ENCODE peak calls at places on chromosomes 5 and 9, in four cellular contexts. One of them, this sample, is unnamed.

GRCh38 chr9:134065720-134066419 is 2.0 kb downstream of the BRD3 start:
- DNase-seq in stimulated activated CD8-positive, alpha-beta memory T cell treated with anti-CD3 and anti-CD28 coated beads, Interleukin-15, amount 100 ng/mL, for 4 hours: peak; percentile 27
- DNase-seq in foreskin fibroblast: peak; percentile 81
- DNase-seq in astrocyte of the cerebellum: no peak
- DNase-seq in this sample: no peak

GRCh38 chr9:126756876-126757415 is 47.9 kb upstream of the ZBTB43 start:
- DNase-seq in stimulated activated CD8-positive, alpha-beta memory T cell treated with anti-CD3 and anti-CD28 coated beads, Interleukin-15, amount 100 ng/mL, for 4 hours: no peak
- DNase-seq in astrocyte of the cerebellum: no peak
- DNase-seq in foreskin fibroblast: no peak
- DNase-seq in this sample: no peak

GRCh38 chr9:1200847-1201251 is 150.7 kb downstream of the DMRT2 start:
- DNase-seq in stimulated activated CD8-positive, alpha-beta memory T cell treated with anti-CD3 and anti-CD28 coated beads, Interleukin-15, amount 100 ng/mL, for 4 hours: no peak
- DNase-seq in foreskin fibroblast: peak; percentile 30
- DNase-seq in astrocyte of the cerebellum: no peak
- DNase-seq in this sample: no peak

GRCh38 chr5:67416133-67416937 is 219.7 kb upstream of the CD180 start:
- DNase-seq in stimulated activated CD8-positive, alpha-beta memory T cell treated with anti-CD3 and anti-CD28 coated beads, Interleukin-15, amount 100 ng/mL, for 4 hours: no peak
- DNase-seq in astrocyte of the cerebellum: no peak
- DNase-seq in foreskin fibroblast: peak; percentile 35
- DNase-seq in this sample: no peak

GRCh38 chr5:57302643-57303042 is 128.8 kb downstream of the GPBP1 start:
- DNase-seq in foreskin fibroblast: no peak
- DNase-seq in astrocyte of the cerebellum: peak; percentile 88
- DNase-seq in stimulated activated CD8-positive, alpha-beta memory T cell treated with anti-CD3 and anti-CD28 coated beads, Interleukin-15, amount 100 ng/mL, for 4 hours: no peak
- DNase-seq in this sample: no peak

GRCh38 chr5:104400941-104401340 is 838.4 kb upstream of the NUDT12 start:
- DNase-seq in astrocyte of the cerebellum: no peak
- DNase-seq in foreskin fibroblast: no peak
- DNase-seq in stimulated activated CD8-positive, alpha-beta memory T cell treated with anti-CD3 and anti-CD28 coated beads, Interleukin-15, amount 100 ng/mL, for 4 hours: no peak
- DNase-seq in this sample: no peak

GRCh38 chr5:96226941-96227552 is 206.0 kb downstream of the PCSK1 start:
- DNase-seq in stimulated activated CD8-positive, alpha-beta memory T cell treated with anti-CD3 and anti-CD28 coated beads, Interleukin-15, amount 100 ng/mL, for 4 hours: no peak
- DNase-seq in foreskin fibroblast: peak; percentile 95
- DNase-seq in astrocyte of the cerebellum: peak; percentile 92
- DNase-seq in this sample: no peak

GRCh38 chr5:155833282-155833681 is 493.7 kb upstream of the SGCD start:
- DNase-seq in stimulated activated CD8-positive, alpha-beta memory T cell treated with anti-CD3 and anti-CD28 coated beads, Interleukin-15, amount 100 ng/mL, for 4 hours: no peak
- DNase-seq in astrocyte of the cerebellum: no peak
- DNase-seq in foreskin fibroblast: no peak
- DNase-seq in this sample: no peak

GRCh38 chr9:136882109-136882946 is 4.0 kb upstream of the TRAF2 start:
- DNase-seq in foreskin fibroblast: peak; percentile 78
- DNase-seq in astrocyte of the cerebellum: no peak
- DNase-seq in stimulated activated CD8-positive, alpha-beta memory T cell treated with anti-CD3 and anti-CD28 coated beads, Interleukin-15, amount 100 ng/mL, for 4 hours: peak; percentile 84
- DNase-seq in this sample: no peak

GRCh38 chr9:3186751-3187150 is 339.1 kb downstream of the RFX3 start:
- DNase-seq in foreskin fibroblast: no peak
- DNase-seq in stimulated activated CD8-positive, alpha-beta memory T cell treated with anti-CD3 and anti-CD28 coated beads, Interleukin-15, amount 100 ng/mL, for 4 hours: no peak
- DNase-seq in astrocyte of the cerebellum: no peak
- DNase-seq in this sample: no peak

GRCh38 chr5:32500206-32500605 is 55.7 kb upstream of the ZFR start:
- DNase-seq in astrocyte of the cerebellum: no peak
- DNase-seq in foreskin fibroblast: no peak
- DNase-seq in stimulated activated CD8-positive, alpha-beta memory T cell treated with anti-CD3 and anti-CD28 coated beads, Interleukin-15, amount 100 ng/mL, for 4 hours: no peak
- DNase-seq in this sample: no peak

GRCh38 chr9:36163049-36163839 is 5.9 kb upstream of the CCIN start:
- DNase-seq in astrocyte of the cerebellum: peak; percentile 38
- DNase-seq in foreskin fibroblast: peak; percentile 68
- DNase-seq in stimulated activated CD8-positive, alpha-beta memory T cell treated with anti-CD3 and anti-CD28 coated beads, Interleukin-15, amount 100 ng/mL, for 4 hours: no peak
- DNase-seq in this sample: no peak

GRCh38 chr9:18825775-18826174 is 207.2 kb downstream of the SAXO1 start:
- DNase-seq in stimulated activated CD8-positive, alpha-beta memory T cell treated with anti-CD3 and anti-CD28 coated beads, Interleukin-15, amount 100 ng/mL, for 4 hours: no peak
- DNase-seq in astrocyte of the cerebellum: no peak
- DNase-seq in foreskin fibroblast: no peak
- DNase-seq in this sample: no peak

GRCh38 chr5:17400724-17401508 is 97.1 kb upstream of the TAF11L2 start:
- DNase-seq in foreskin fibroblast: no peak
- DNase-seq in stimulated activated CD8-positive, alpha-beta memory T cell treated with anti-CD3 and anti-CD28 coated beads, Interleukin-15, amount 100 ng/mL, for 4 hours: no peak
- DNase-seq in astrocyte of the cerebellum: no peak
- DNase-seq in this sample: no peak

GRCh38 chr5:73822989-73823339 is 197.0 kb downstream of the ARHGEF28 start:
- DNase-seq in stimulated activated CD8-positive, alpha-beta memory T cell treated with anti-CD3 and anti-CD28 coated beads, Interleukin-15, amount 100 ng/mL, for 4 hours: no peak
- DNase-seq in astrocyte of the cerebellum: no peak
- DNase-seq in foreskin fibroblast: peak; percentile 28
- DNase-seq in this sample: no peak

GRCh38 chr9:102072061-102072764 is 333.8 kb upstream of the GRIN3A start:
- DNase-seq in astrocyte of the cerebellum: no peak
- DNase-seq in stimulated activated CD8-positive, alpha-beta memory T cell treated with anti-CD3 and anti-CD28 coated beads, Interleukin-15, amount 100 ng/mL, for 4 hours: no peak
- DNase-seq in foreskin fibroblast: no peak
- DNase-seq in this sample: no peak

GRCh38 chr5:93604119-93604963 is 21.3 kb downstream of the NR2F1 start:
- DNase-seq in stimulated activated CD8-positive, alpha-beta memory T cell treated with anti-CD3 and anti-CD28 coated beads, Interleukin-15, amount 100 ng/mL, for 4 hours: no peak
- DNase-seq in foreskin fibroblast: peak; percentile 67
- DNase-seq in astrocyte of the cerebellum: no peak
- DNase-seq in this sample: no peak

GRCh38 chr9:101530076-101530711 is 3.5 kb upstream of the RNF20 start:
- DNase-seq in stimulated activated CD8-positive, alpha-beta memory T cell treated with anti-CD3 and anti-CD28 coated beads, Interleukin-15, amount 100 ng/mL, for 4 hours: peak; percentile 34
- DNase-seq in astrocyte of the cerebellum: peak; percentile 67
- DNase-seq in foreskin fibroblast: peak; percentile 91
- DNase-seq in this sample: peak; percentile 57

GRCh38 chr5:50770441-50770840 is 104.0 kb downstream of the PARP8 start:
- DNase-seq in stimulated activated CD8-positive, alpha-beta memory T cell treated with anti-CD3 and anti-CD28 coated beads, Interleukin-15, amount 100 ng/mL, for 4 hours: no peak
- DNase-seq in foreskin fibroblast: no peak
- DNase-seq in astrocyte of the cerebellum: no peak
- DNase-seq in this sample: no peak

GRCh38 chr5:144844086-144844485 is 673.4 kb downstream of the KCTD16 start:
- DNase-seq in foreskin fibroblast: no peak
- DNase-seq in stimulated activated CD8-positive, alpha-beta memory T cell treated with anti-CD3 and anti-CD28 coated beads, Interleukin-15, amount 100 ng/mL, for 4 hours: no peak
- DNase-seq in astrocyte of the cerebellum: no peak
- DNase-seq in this sample: no peak

GRCh38 chr5:72377920-72378635 is 57.9 kb downstream of the PTCD2 start:
- DNase-seq in astrocyte of the cerebellum: no peak
- DNase-seq in stimulated activated CD8-positive, alpha-beta memory T cell treated with anti-CD3 and anti-CD28 coated beads, Interleukin-15, amount 100 ng/mL, for 4 hours: no peak
- DNase-seq in foreskin fibroblast: peak; percentile 66
- DNase-seq in this sample: no peak

GRCh38 chr9:128152133-128152780 is 3.0 kb downstream of the LCN2 start:
- DNase-seq in astrocyte of the cerebellum: no peak
- DNase-seq in stimulated activated CD8-positive, alpha-beta memory T cell treated with anti-CD3 and anti-CD28 coated beads, Interleukin-15, amount 100 ng/mL, for 4 hours: no peak
- DNase-seq in foreskin fibroblast: no peak
- DNase-seq in this sample: no peak

GRCh38 chr9:95090871-95091573 is 226.5 kb downstream of the FANCC start:
- DNase-seq in astrocyte of the cerebellum: no peak
- DNase-seq in stimulated activated CD8-positive, alpha-beta memory T cell treated with anti-CD3 and anti-CD28 coated beads, Interleukin-15, amount 100 ng/mL, for 4 hours: no peak
- DNase-seq in foreskin fibroblast: no peak
- DNase-seq in this sample: no peak

GRCh38 chr5:15966651-15967050 is 212.9 kb downstream of the MARCHF11 start:
- DNase-seq in foreskin fibroblast: peak; percentile 54
- DNase-seq in astrocyte of the cerebellum: no peak
- DNase-seq in stimulated activated CD8-positive, alpha-beta memory T cell treated with anti-CD3 and anti-CD28 coated beads, Interleukin-15, amount 100 ng/mL, for 4 hours: no peak
- DNase-seq in this sample: no peak